ENCODE peak calls at places on chromosomes 4 and X, in six cellular contexts. G is right atrium auricular region, H is A549, M is uterus, E is GM12865, U is breast epithelium. L is an unnamed sample.

GRCh38 chr4:93776386-93777080 is 52.0 kb upstream of the ATOH1 start:
- DNase-seq in H (peak), G (no peak), M (no peak), U (no peak), E (no peak), L (no peak)

GRCh38 chrX:107565916-107566602 is 62.3 kb upstream of the PRPS1 start:
- DNase-seq in G (no peak), M (no peak), E (peak), H (peak), U (no peak), L (no peak)

GRCh38 chr4:87152310-87153061 is 67.9 kb downstream of the KLHL8 start:
- DNase-seq in H (no peak), M (peak), E (no peak), U (no peak), G (no peak), L (no peak)

GRCh38 chr4:152106781-152107321 is 346.0 kb upstream of the GATB start:
- DNase-seq in E (no peak), H (peak), G (no peak), U (no peak), M (no peak), L (no peak)

GRCh38 chrX:11585174-11585573 is 80.5 kb downstream of the ARHGAP6 start:
- DNase-seq in E (peak), H (no peak), G (no peak), U (no peak), M (no peak), L (no peak)

GRCh38 chr4:184511156-184511555 is 36.8 kb upstream of the IRF2 start:
- DNase-seq in H (no peak), G (no peak), U (no peak), E (no peak), M (no peak), L (no peak)

GRCh38 chrX:19747672-19748610 is 139.5 kb downstream of the SH3KBP1 start:
- DNase-seq in G (no peak), H (no peak), U (no peak), M (no peak), E (peak), L (peak)

GRCh38 chr4:56828784-56829535 is 7.5 kb upstream of the SPINK2 start:
- DNase-seq in E (peak), M (no peak), U (no peak), G (no peak), H (no peak), L (no peak)

DNA sequence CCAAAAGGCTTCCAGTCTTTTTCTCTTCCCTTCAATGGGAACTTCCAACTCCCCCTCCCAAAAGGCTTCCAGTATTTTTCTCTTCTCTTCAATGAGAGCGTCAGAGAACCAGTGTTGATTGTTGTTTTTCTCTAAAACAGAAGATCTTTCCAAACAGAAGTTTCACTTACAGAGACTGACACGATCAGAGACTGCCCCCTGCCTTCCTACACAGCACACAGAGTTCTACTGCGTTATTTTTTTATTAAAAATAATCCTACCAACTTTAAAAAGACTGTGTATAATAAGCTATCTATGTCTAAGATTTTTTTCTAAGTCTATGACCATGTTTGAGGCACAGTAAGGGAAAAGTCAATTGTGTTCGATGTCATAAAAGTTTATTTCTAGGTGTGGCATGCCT is 3.5 kb upstream of the HTR2C start:
- DNase-seq in M (no peak), U (no peak), E (no peak), H (peak), G (no peak), L (no peak)
- TF ChIP-seq CTCF in M (no peak), U (no peak), E (no peak), H (no peak), G (no peak), L (no peak)

DNA sequence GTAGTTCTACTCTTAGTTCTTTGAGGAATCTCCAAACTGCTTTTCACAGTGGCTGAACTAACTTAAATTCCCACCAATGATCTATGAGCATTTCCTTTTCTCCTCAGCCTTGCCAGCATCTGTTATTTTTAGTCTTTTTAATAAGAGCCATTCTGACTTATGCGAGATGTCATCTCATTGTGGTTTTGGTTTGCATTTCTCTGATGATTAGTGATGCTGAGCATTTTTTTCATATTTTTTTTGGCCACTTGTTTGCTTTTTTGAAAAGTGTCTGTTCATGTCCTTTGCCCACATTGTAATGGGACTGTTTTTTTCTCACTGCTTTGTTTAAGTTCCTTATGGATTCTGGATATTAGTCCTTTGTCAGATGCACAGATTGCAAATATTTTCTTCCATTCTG is 21.5 kb upstream of the PHKA1 start:
- DNase-seq in U (no peak), E (no peak), H (no peak), G (no peak), M (no peak), L (no peak)
- TF ChIP-seq CTCF in U (no peak), E (no peak), H (no peak), G (no peak), M (no peak), L (no peak)

DNA sequence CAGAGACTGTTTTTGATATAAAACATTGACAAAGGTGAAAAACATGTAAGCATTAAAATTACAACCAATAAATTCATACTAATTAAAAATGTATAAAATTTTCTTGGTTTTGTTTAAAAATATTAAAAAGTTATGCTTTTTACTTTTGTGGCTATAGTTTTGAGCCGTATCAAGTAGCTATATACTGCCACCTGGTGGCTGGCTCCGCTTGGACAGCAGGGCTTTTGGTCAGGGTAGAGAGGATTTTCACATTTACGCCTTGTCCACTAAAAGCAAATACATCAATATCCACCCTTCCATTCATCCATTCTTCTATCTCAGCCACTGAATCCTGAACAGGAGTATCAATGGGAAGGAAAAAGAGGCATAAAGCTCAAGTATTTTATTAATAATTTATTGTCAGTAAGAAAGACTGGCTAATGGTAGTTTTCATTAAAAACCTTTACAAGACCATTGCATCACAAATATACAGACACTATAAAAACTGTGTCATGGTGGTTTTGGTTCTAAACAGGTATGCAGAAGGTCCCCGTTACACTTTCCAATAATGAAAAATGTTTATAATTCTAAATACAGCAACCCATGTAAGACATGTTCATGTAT is 32.1 kb upstream of the MTNR1A start:
- DNase-seq in E (peak), U (peak), H (peak), G (peak), M (peak), L (peak)
- TF ChIP-seq CTCF in E (peak), U (peak), H (peak), G (peak), M (peak), L (peak)

DNA sequence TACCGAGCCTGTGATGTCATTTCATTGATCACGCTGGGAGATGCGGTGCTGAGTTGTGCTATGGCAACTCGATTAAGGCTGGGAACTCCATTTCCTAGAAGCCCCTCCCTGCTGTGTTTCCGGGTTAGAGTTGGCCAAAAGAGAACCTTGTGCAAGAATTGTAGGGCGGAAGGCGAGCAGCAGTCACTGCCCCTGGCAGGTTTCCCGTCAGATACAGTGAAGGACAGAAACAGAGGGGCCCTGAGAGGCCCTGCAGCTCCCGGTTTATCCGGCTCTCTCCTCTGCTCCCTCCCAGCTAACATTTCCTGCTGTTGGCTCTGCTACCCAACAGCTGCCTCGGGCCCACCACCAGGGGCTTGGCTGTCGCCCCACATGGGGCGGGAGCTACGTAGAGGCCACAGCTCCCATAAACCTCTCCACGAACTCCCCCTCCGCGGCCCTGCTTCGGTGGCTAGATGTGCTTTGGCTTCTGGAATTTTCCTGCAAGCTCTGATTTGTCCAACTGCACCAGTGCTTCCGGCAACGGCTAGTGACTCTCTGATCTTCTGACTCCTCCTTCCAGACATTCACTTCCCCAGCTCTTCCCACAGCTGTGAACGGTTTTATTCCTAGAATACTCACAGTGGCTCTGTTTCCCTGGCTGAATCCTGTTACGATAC is 74.9 kb upstream of the USP9X start:
- DNase-seq in M (peak), U (peak), E (peak), H (peak), G (peak), L (peak)
- TF ChIP-seq CTCF in M (peak), U (peak), E (no peak), H (no peak), G (no peak), L (no peak)

GRCh38 chr4:98748609-98749008 is 90.2 kb upstream of the TSPAN5 start:
- DNase-seq in E (no peak), U (no peak), H (no peak), G (no peak), M (no peak), L (no peak)
- TF ChIP-seq CTCF in E (no peak), U (no peak), H (no peak), G (no peak), M (no peak), L (no peak)

GRCh38 chr4:25863347-25863784 is 578 bp upstream of the SEL1L3 start:
- DNase-seq in M (no peak), H (peak), G (no peak), U (no peak), E (no peak), L (peak)
- TF ChIP-seq CTCF in M (no peak), H (peak), G (no peak), U (no peak), E (no peak), L (peak)

DNA sequence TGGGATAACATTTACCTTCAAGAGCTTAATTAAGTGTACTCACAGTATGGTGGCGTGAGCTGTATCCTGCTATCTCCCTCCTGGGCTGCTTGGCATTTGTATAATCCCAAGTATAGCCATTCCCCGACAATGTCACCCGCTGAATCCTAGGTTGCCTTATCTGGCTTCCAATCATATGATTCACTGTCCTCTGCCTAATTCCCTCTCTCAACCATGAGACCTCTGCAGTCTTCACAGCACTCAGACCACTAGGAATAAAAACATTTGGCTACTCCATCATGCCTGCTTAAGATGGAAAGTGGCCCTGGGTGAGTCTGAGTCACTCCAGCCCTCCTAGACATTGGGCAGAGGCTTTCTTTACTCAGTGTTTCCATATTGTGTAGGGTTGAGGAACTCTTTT is 28.9 kb upstream of the WDFY3 start:
- DNase-seq in M (no peak), U (no peak), E (no peak), H (no peak), G (no peak), L (no peak)
- TF ChIP-seq CTCF in M (no peak), U (no peak), E (no peak), H (no peak), G (no peak), L (no peak)

L was measured in activated CD8-positive, alpha-beta T cell treated with anti-CD3 and anti-CD28 coated beads for 36 hours.